ENCODE peak calls at places on chromosomes 3 and 15, in five cellular contexts. K is AG08395, V is GM03348, X is T-helper 2 cell, H is Right ventricle myocardium superior. E is an unnamed sample.

GRCh38 chr3:4416961-4417360 is 50.1 kb downstream of the SUMF1 start:
- DNase-seq in K (peak), V (peak), X (no peak), H (peak), E (peak)

GRCh38 chr3:193847402-193847801 is 254.4 kb downstream of the OPA1 start:
- DNase-seq in K (no peak), V (no peak), X (no peak), H (no peak), E (no peak)

GRCh38 chr3:83902842-83903241 is 1055.9 kb upstream of the CADM2 start:
- DNase-seq in K (no peak), V (no peak), X (no peak), H (no peak), E (no peak)

GRCh38 chr3:33030802-33031201 is 66.1 kb downstream of the GLB1 start:
- DNase-seq in K (no peak), V (no peak), X (no peak), H (no peak), E (no peak)

GRCh38 chr3:150394606-150395005 is 13.5 kb upstream of the TSC22D2 start:
- DNase-seq in K (no peak), V (no peak), X (no peak), H (no peak), E (no peak)

GRCh38 chr3:38730281-38730680 is 80.8 kb upstream of the SCN5A start:
- DNase-seq in K (no peak), V (no peak), X (no peak), H (no peak), E (peak)

GRCh38 chr3:25297667-25298585 is 130.1 kb upstream of the RARB start:
- DNase-seq in K (no peak), V (no peak), X (no peak), H (no peak), E (peak)

GRCh38 chr3:82163907-82164520 is 402.6 kb upstream of the GBE1 start:
- DNase-seq in K (peak), V (no peak), X (no peak), H (no peak), E (no peak)

GRCh38 chr15:64901914-64902313 is 9.8 kb upstream of the ANKDD1A start:
- DNase-seq in K (no peak), V (no peak), X (no peak), H (no peak), E (no peak)

GRCh38 chr15:48898083-48898482 is 20.1 kb downstream of the EID1 start:
- DNase-seq in K (no peak), V (no peak), X (no peak), H (no peak), E (no peak)

GRCh38 chr3:58609990-58610389 is 32.8 kb upstream of the FAM107A start:
- DNase-seq in K (no peak), V (no peak), X (no peak), H (no peak), E (no peak)

GRCh38 chr3:95272791-95273190 is 1209.9 kb downstream of the NSUN3 start:
- DNase-seq in K (no peak), V (no peak), X (no peak), H (no peak), E (no peak)

GRCh38 chr3:177973241-177973840 is 562.9 kb upstream of the KCNMB2 start:
- DNase-seq in K (peak), V (peak), X (no peak), H (no peak), E (no peak)

GRCh38 chr3:11592460-11593298 is 51.0 kb downstream of the VGLL4 start:
- DNase-seq in K (no peak), V (no peak), X (no peak), H (no peak), E (no peak)

GRCh38 chr3:131848111-131848510 is 186.7 kb downstream of the CPNE4 start:
- DNase-seq in K (no peak), V (no peak), X (no peak), H (no peak), E (no peak)

GRCh38 chr15:69807752-69808151 is 290.0 kb downstream of the TLE3 start:
- DNase-seq in K (peak), V (peak), X (no peak), H (peak), E (no peak)

GRCh38 chr3:185759523-185759922 is 65.3 kb downstream of the IGF2BP2 start:
- DNase-seq in K (no peak), V (no peak), X (no peak), H (no peak), E (no peak)

GRCh38 chr3:18507333-18507732 is 82.2 kb upstream of the SATB1 start:
- DNase-seq in K (no peak), V (no peak), X (no peak), H (no peak), E (no peak)

GRCh38 chr3:21484323-21485154 is 266.5 kb downstream of the ZNF385D start:
- DNase-seq in K (peak), V (peak), X (no peak), H (peak), E (peak)

GRCh38 chr15:58524247-58524646 is 92.5 kb downstream of the LIPC start:
- DNase-seq in K (no peak), V (no peak), X (no peak), H (no peak), E (no peak)

GRCh38 chr3:189025866-189026265 is 145.9 kb upstream of the TPRG1 start:
- DNase-seq in K (no peak), V (no peak), X (no peak), H (no peak), E (no peak)

E was measured in stromal cell of bone marrow.